ENCODE peak calls at places on chromosomes 1 and 21, in eight cellular contexts. Y is lower lobe of right lung, W is Panc1, E is spleen, A is heart right ventricle, U is OCI-LY7, X is IMR-90, P is neuronal stem cell. L is an unnamed sample. For H3K4me1 and H3K36me3, the result is how much of the 10 kb centered on the place peaks cover.

GRCh38 chr1:79568411-79568810 is 561.9 kb upstream of the ADGRL4 start:
- DNase-seq in E (no peak), U (no peak), W (no peak), X (peak), P (no peak), Y (no peak), A (no peak), L (no peak)

GRCh38 chr1:39183503-39184353 is 20.8 kb upstream of the MACF1 start:
- DNase-seq in Y (peak), X (peak), P (no peak), U (peak), W (peak), E (no peak), A (peak), L (peak)

GRCh38 chr1:11788549-11789053 is 17.2 kb downstream of the MTHFR start:
- DNase-seq in E (peak), U (no peak), P (no peak), Y (peak), X (no peak), W (no peak), A (peak), L (peak)

GRCh38 chr1:2314297-2314802 is 77.0 kb downstream of the MORN1 start:
- DNase-seq in A (peak), E (peak), X (peak), W (no peak), U (no peak), Y (peak), P (peak), L (peak)

GRCh38 chr1:32291145-32291707 is 657 bp upstream of the HDAC1 start:
- DNase-seq in U (no peak), E (no peak), Y (no peak), A (no peak), P (no peak), W (peak), X (peak), L (no peak)

GRCh38 chr1:147167361-147167760 is 4.9 kb downstream of the PRKAB2 start:
- DNase-seq in A (no peak), W (peak), Y (no peak), X (peak), E (no peak), U (no peak), P (no peak), L (no peak)

GRCh38 chr1:240967070-240967724 is 355.2 kb upstream of the GREM2 start:
- DNase-seq in E (no peak), Y (no peak), U (no peak), A (no peak), X (peak), P (no peak), W (no peak), L (no peak)

GRCh38 chr1:52551476-52552235 is 1.2 kb downstream of the TUT4 start:
- DNase-seq in W (no peak), X (peak), A (no peak), E (no peak), P (peak), U (peak), Y (no peak), L (no peak)

GRCh38 chr21:31545036-31545435 is 114.5 kb upstream of the SOD1 start:
- DNase-seq in P (no peak), A (no peak), W (no peak), E (no peak), X (no peak), U (no peak), Y (no peak), L (peak)

GRCh38 chr1:182599339-182599738 is 4.8 kb downstream of the RGS16 start:
- DNase-seq in A (no peak), X (no peak), P (no peak), W (no peak), U (peak), E (no peak), Y (no peak), L (no peak)

GRCh38 chr1:202046227-202046626 is 35.8 kb downstream of the ELF3 start:
- DNase-seq in Y (peak), W (no peak), U (no peak), X (no peak), E (no peak), P (no peak), A (no peak), L (no peak)

GRCh38 chr1:208449951-208450350 is 205.8 kb upstream of the PLXNA2 start:
- DNase-seq in U (no peak), A (no peak), P (no peak), W (no peak), X (no peak), Y (no peak), E (no peak), L (no peak)

GRCh38 chr1:41537788-41538351 is 53.4 kb upstream of the EDN2 start:
- DNase-seq in U (no peak), E (peak), W (no peak), P (no peak), X (peak), A (peak), Y (peak), L (peak)

GRCh38 chr1:160096491-160097116 is 1.8 kb downstream of the IGSF8 start:
- DNase-seq in E (peak), X (peak), U (no peak), Y (no peak), A (no peak), P (no peak), W (no peak), L (peak)

GRCh38 chr1:213415686-213416380 is 364.8 kb downstream of the RPS6KC1 start:
- DNase-seq in W (no peak), X (no peak), P (no peak), E (no peak), A (no peak), U (no peak), Y (no peak), L (no peak)

GRCh38 chr1:21337459-21337930 is 47.2 kb upstream of the ECE1 start:
- DNase-seq in P (no peak), U (no peak), Y (no peak), E (no peak), A (no peak), W (no peak), X (no peak), L (no peak)

GRCh38 chr1:159908255-159908905 is 8.4 kb upstream of the CFAP45 start:
- DNase-seq in E (no peak), Y (no peak), W (no peak), X (no peak), P (no peak), U (no peak), A (no peak), L (peak)

GRCh38 chr1:155978973-155979429 is 654 bp upstream of the ARHGEF2 start:
- DNase-seq in E (peak), A (no peak), W (no peak), U (no peak), P (no peak), Y (no peak), X (peak), L (no peak)

DNA sequence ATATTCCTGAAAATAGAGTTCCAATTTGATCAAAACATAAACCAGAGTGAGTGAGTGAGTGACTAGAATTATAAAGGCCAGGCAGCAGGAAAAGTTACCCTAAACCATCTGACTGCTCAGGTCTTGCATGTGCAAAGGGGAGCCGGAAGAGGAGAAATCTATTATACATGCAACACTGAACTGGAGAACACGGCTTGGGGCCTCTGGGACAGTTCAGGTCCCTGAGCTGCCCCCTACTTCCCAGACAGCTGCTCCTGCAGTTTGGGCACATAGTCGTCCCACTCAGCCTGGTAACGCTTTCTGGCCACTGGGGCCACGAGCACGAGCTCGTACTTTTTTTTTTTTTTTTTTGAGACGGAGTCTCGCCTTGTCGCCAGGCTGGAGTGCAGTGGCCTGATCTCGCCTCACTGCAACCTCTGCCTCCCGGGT is 40.1 kb downstream of the PTPRC start:
- DNase-seq in P (no peak), E (peak), Y (no peak), W (no peak), U (peak), X (no peak), A (no peak), L (no peak)
- H3K4me3 ChIP-seq in P (no peak), E (peak), Y (no peak), W (no peak), U (peak), X (no peak), A (peak), L (no peak)

GRCh38 chr21:16040601-16041000 is 310.8 kb downstream of the USP25 start:
- DNase-seq in X (peak), E (no peak), A (no peak), Y (no peak), P (no peak), U (no peak), W (no peak), L (no peak)

GRCh38 chr21:16033193-16033592 is 303.4 kb downstream of the USP25 start:
- DNase-seq in U (no peak), P (no peak), X (no peak), Y (no peak), E (no peak), A (no peak), W (no peak), L (no peak)

DNA sequence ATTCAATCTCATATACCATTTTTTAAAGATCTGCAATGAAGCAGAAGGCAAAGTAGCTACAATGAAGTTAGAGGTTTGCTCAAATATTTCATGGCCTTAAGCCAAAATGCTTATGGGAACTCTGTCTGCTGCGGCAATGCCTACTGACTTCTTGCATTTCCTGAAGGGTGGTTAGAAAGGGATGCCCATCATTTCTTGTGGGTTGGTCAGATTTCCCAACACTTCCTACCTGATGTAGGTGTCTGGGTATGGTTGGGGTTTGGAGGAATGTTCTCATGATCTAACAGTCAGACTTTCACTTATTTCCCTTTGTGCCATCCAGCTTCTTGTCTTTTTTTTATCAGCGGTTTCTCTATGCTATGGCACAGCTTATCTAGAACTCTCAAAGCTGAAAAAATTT is 307.6 kb downstream of the USP25 start:
- DNase-seq in A (no peak), P (no peak), E (no peak), X (no peak), Y (no peak), U (no peak), W (no peak), L (no peak)
- H3K4me1 ChIP-seq in A (under half), P (under half), E (under half), X (under half), Y (under half), U (under half), W (under half), L (under half)

DNA sequence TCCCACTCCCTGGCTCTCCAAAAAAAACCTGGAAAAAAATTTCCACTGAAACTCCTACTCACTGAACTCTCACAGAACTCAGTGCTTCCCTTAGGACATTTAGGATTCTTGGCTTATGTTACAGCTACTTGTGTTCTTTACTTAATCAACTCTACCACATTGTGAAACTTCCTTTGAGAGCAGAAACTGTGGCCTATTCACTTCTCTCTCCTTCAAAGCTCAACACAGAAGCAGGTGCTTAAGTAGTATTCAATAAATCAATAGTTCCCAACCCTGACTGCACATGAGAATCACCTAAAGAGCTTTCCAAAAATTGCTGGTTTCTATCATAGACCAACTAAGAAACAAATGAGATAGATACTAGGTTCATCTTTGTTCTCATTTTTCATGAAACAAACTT is 67.9 kb upstream of the DMRTA2 start:
- DNase-seq in A (no peak), E (no peak), W (no peak), X (no peak), P (no peak), Y (no peak), U (no peak), L (no peak)
- H3K36me3 ChIP-seq in A (half or more), E (half or more), W (under half), X (under half), P (under half), Y (under half), U (half or more), L (under half)

GRCh38 chr1:14011132-14011531 is 311.1 kb downstream of the PRDM2 start:
- DNase-seq in X (no peak), E (no peak), Y (no peak), W (no peak), A (no peak), P (no peak), U (no peak), L (no peak)
- H3K4me3 ChIP-seq in X (no peak), E (no peak), Y (no peak), W (no peak), A (no peak), P (no peak), U (no peak), L (no peak)

GRCh38 chr1:24966724-24967346 is 36.8 kb upstream of the RUNX3 start:
- DNase-seq in A (no peak), Y (no peak), W (no peak), U (no peak), P (no peak), X (peak), E (peak), L (no peak)
- H3K4me1 ChIP-seq in A (under half), Y (under half), W (under half), U (under half), P (under half), X (under half), E (under half), L (under half)

DNA sequence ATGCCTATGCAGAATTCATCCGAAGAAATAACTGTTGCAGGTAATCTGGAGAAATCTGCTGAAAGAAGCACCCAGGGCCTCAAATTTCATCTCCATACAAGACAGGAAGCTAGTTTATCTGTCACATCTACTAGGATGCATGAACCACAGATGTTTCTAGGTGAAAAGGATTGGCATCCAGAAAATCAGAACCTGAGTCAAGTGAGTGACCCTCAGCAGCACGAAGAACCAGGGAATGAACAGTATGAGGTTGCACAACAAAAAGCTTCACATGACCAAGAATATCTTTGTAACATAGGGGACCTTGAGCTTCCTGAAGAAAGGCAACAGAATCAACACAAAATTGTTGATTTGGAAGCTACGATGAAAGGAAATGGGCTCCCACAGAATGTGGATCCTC is 24.0 kb upstream of the PLEKHM2 start:
- DNase-seq in W (no peak), P (no peak), E (no peak), A (no peak), Y (no peak), X (no peak), U (no peak), L (no peak)
- H3K36me3 ChIP-seq in W (under half), P (half or more), E (half or more), A (half or more), Y (half or more), X (under half), U (half or more), L (under half)

GRCh38 chr1:44808063-44808937 is at the start of gene BTBD19:
- DNase-seq in W (no peak), E (peak), P (no peak), X (peak), Y (peak), A (peak), U (no peak), L (peak)
- H3K4me3 ChIP-seq in W (peak), E (peak), P (no peak), X (peak), Y (peak), A (peak), U (peak), L (no peak)

GRCh38 chr1:94737124-94737998 is 82.8 kb upstream of the SLC44A3 start:
- DNase-seq in P (no peak), X (peak), A (no peak), Y (no peak), E (no peak), U (no peak), W (no peak), L (no peak)

GRCh38 chr1:94738371-94738770 is 81.8 kb upstream of the SLC44A3 start:
- DNase-seq in X (peak), A (no peak), E (no peak), W (no peak), Y (no peak), P (no peak), U (no peak), L (no peak)

GRCh38 chr1:94736549-94736948 is 83.6 kb upstream of the SLC44A3 start:
- DNase-seq in E (no peak), W (no peak), Y (no peak), A (no peak), X (no peak), U (no peak), P (no peak), L (no peak)

GRCh38 chr1:94736073-94736472 is 84.1 kb upstream of the SLC44A3 start:
- DNase-seq in A (no peak), Y (no peak), E (no peak), P (no peak), W (no peak), X (no peak), U (no peak), L (no peak)

DNA sequence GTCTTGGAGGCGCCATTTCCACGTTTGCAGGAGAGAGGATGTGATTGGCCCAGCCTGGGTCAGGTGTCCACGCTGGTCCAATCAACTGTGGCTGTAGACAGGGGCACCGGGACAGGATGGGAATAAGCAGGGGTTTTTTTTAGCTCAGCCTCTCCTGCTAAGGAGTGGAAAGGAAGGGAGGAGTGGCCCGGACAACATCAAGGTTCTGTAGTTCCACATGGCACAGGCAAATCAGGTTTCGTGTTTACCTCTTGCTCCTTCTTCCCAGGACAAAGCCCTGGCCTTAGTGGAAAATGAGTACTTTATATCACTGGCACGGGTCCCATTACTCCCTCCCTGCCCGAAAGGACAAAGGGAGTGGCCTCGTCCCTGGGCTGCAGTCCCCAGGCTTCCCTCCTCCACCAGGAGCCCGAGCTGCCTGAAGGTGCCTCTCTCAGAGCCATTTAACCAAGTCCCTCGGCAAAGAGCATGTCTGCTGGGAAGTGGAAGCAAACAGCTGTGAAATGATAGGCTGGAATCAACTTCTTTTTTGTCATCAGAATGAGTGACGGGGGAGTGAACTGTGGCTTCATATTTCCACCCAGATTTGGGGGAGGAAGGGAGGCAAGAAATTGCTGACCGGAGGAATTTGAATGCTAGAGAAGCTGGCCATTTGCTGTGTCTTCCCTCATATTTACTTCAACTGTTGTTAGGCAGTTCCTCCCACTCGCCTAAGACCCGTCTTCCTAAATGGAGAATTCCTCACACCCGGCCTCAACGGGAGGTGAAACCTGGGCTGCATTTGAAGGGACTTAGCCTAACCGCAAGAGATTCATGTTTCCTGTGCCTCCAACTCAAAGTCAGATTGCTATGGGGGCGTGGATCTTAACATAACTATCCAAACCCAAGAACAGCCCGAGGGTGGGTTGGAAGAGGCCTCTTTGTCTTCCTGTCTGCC is 84.9 kb upstream of the SLC44A3 start:
- DNase-seq in Y (peak), X (peak), W (no peak), P (no peak), A (peak), U (no peak), E (no peak), L (peak)
- H3K4me1 ChIP-seq in Y (under half), X (under half), W (under half), P (under half), A (under half), U (under half), E (under half), L (under half)

DNA sequence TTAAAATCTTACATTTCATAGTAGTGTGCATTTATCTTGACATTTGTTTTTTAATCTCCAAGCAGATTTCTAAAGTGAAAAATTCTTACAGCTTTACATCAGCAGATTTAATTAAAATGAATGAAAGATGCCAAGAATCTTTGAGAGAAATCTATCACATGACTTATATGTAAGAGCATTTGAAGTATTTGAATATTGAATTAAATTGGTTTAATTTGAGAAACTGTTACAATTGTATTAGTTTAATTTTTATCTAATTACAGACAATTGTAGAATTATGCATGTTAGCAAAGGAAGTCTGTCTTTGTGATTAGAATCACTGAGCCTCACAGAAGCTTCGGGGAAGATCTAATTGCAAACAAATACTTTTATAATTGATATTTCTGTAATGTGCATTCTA is 52.2 kb downstream of the ASB17 start:
- DNase-seq in U (no peak), P (no peak), A (no peak), W (no peak), E (no peak), Y (no peak), X (no peak), L (no peak)
- H3K36me3 ChIP-seq in U (under half), P (under half), A (under half), W (under half), E (under half), Y (under half), X (under half), L (under half)

GRCh38 chr1:61300899-61301298 is 218.5 kb downstream of the NFIA start:
- DNase-seq in E (no peak), X (no peak), W (no peak), U (no peak), P (no peak), Y (no peak), A (no peak), L (no peak)
- H3K4me3 ChIP-seq in E (no peak), X (no peak), W (no peak), U (no peak), P (no peak), Y (no peak), A (no peak), L (no peak)

L was measured in aorta.